ENCODE peak calls at places on chromosomes 11 and 22, in four cellular contexts. C, I, M and R are unnamed samples.

GRCh38 chr22:39502789-39503464 is 837 bp downstream of the MIEF1 start:
- DNase-seq in I (no peak), C (no peak), M (no peak), R (no peak)

GRCh38 chr11:32583451-32584271 is at the start of gene EIF3M:
- DNase-seq in C (peak), I (peak), M (peak), R (peak)

GRCh38 chr11:87819141-87819540 is 356.1 kb downstream of the RAB38 start:
- DNase-seq in M (no peak), I (no peak), C (no peak), R (peak)

GRCh38 chr11:19561011-19561410 is 151.6 kb upstream of the NAV2 start:
- DNase-seq in M (no peak), I (no peak), C (no peak), R (peak)

GRCh38 chr11:129286813-129287212 is 88.8 kb upstream of the BARX2 start:
- DNase-seq in C (no peak), I (no peak), M (no peak), R (no peak)

GRCh38 chr11:4090258-4090657 is 4.3 kb upstream of the RRM1 start:
- DNase-seq in M (no peak), C (no peak), I (no peak), R (no peak)

GRCh38 chr11:11413776-11414175 is 60.7 kb upstream of the CSNK2A3 start:
- DNase-seq in M (no peak), I (no peak), C (no peak), R (no peak)

GRCh38 chr11:59610289-59610688 is 5.3 kb downstream of the OSBP start:
- DNase-seq in I (no peak), C (no peak), M (no peak), R (no peak)

GRCh38 chr11:112922606-112923005 is 38.6 kb upstream of the NCAM1 start:
- DNase-seq in I (no peak), C (no peak), M (peak), R (no peak)

GRCh38 chr11:28842716-28843115 is 734.5 kb downstream of the METTL15 start:
- DNase-seq in I (no peak), M (no peak), C (no peak), R (no peak)

GRCh38 chr11:72812604-72812967 is 1.6 kb upstream of the ATG16L2 start:
- DNase-seq in I (no peak), M (no peak), C (no peak), R (peak)

GRCh38 chr22:23014250-23014649 is 56.1 kb upstream of the GNAZ start:
- DNase-seq in C (no peak), I (no peak), M (no peak), R (no peak)

GRCh38 chr22:41925783-41926460 is 684 bp downstream of the TNFRSF13C start:
- DNase-seq in I (peak), C (peak), M (peak), R (peak)

GRCh38 chr11:86695391-86695790 is 23.0 kb upstream of the ME3 start:
- DNase-seq in C (no peak), I (no peak), M (no peak), R (peak)

DNA sequence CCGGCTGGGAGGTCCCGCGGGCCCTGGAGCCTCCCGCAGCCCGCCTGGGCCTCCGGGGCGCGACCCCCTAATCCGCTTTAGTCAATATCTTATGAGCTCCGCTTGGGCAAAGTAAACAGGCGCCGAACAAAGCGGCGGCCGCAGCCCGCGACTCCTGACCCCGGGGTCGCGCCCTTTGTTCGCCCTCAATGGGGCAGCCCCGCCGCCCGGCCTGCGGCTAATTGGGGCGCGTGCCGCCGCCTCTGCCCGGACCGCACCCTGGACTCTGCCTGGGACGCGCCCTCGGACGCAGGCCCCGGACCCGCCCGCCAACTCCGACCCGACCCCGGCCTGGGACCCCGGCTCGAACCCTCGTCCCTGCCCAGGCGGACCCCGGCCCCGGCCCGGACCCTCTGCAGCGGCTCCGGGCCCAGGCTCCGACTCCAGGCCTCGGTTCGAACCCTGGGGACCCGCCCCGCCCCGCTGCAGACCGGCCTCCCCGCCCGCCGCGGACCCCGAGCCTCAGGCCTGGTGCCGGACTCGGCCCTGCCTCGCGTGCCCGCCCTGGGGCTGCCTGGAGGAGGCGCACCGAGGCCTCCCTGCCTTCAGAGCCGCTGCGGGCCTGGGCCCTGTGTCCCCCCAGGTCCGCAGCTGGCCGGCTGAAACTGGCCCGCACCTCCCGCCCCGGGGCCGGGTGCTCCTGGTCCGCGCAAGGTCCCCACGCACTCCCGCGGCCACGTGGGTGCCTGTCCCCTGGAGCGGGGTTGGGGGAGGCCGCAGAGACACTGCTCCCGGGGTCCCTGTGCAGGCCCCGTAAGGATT is 84.7 kb upstream of the WNT7B start:
- DNase-seq in M (peak), I (no peak), C (peak), R (peak)
- TF ChIP-seq CTCF in M (peak), I (no peak), C (no peak), R (no peak)

DNA sequence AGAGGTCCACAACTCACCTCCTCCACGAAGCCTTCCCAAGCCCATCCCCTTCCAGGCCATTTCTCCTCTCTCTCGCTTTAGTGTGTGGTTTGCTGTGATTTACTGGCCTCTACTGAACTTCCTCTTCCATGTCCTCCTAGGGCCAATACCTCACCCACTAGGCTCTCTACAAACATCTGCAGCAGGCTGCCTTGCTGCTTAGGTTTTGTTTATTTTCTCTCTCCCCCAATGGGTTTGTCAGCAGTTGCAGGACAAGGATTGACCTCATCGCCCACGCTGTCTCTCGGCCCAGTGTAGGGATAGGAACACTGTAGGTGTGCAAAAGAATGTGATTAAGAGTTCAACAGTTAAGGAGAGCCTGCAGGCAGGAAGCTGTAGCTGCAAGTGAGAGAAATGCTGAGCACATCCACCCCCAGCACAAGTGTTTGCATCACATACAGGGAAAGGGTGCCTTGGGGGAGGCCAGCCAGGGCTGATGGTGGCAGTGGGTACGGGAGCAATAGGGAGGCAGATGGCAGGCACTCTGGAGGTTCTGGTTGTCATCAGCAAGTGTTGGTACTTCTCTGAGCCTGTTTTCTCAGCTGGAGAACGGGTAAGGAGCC is 1.4 kb downstream of the PC start:
- DNase-seq in M (peak), C (peak), I (no peak), R (peak)
- TF ChIP-seq CTCF in M (peak), C (no peak), I (no peak), R (no peak)

GRCh38 chr11:2885017-2885675 is 429 bp downstream of the CDKN1C start:
- DNase-seq in C (peak), I (peak), M (peak), R (peak)
- TF ChIP-seq CTCF in C (no peak), I (peak), M (no peak), R (no peak)

GRCh38 chr11:70549386-70549785 is 151.1 kb downstream of the CTTN start:
- DNase-seq in I (peak), C (no peak), M (no peak), R (no peak)

GRCh38 chr11:70547386-70547785 is 149.1 kb downstream of the CTTN start:
- DNase-seq in C (no peak), I (no peak), M (no peak), R (no peak)

GRCh38 chr11:70546179-70546940 is 148.0 kb downstream of the CTTN start:
- DNase-seq in M (no peak), C (no peak), I (peak), R (no peak)

GRCh38 chr11:70548976-70549375 is 150.6 kb downstream of the CTTN start:
- DNase-seq in C (no peak), M (peak), I (peak), R (no peak)

GRCh38 chr11:70547821-70548670 is 149.7 kb downstream of the CTTN start:
- DNase-seq in M (no peak), I (peak), C (peak), R (no peak)
- TF ChIP-seq CTCF in M (no peak), I (no peak), C (no peak), R (no peak)

DNA sequence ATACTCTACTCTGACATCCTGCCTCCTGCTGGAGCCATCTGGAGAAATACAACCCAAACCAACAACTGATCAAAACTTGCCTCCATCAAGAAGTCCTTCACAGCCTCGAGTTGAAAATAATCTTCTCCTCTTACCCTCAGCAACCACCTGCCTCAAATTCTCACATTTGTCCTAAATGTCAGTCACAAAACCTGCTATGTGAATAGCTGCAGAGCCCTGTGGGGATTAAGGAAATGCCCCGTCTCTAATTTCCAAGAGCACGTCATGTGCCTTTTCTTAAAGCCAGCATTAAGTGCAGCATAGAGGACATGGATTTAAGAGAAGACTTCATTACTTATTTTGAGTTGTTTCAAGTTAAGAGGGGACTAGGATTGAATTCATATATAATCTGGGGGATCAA is 105.9 kb downstream of the TRPC6 start:
- DNase-seq in I (no peak), C (no peak), M (no peak), R (no peak)
- TF ChIP-seq CTCF in I (no peak), C (no peak), M (peak), R (no peak)

GRCh38 chr22:30245985-30246901 is at the start of gene LIF:
- DNase-seq in C (peak), I (no peak), M (peak), R (peak)
- TF ChIP-seq CTCF in C (no peak), I (peak), M (no peak), R (peak)

GRCh38 chr11:14374922-14375630 is 16.1 kb upstream of the RRAS2 start:
- DNase-seq in M (peak), C (no peak), I (no peak), R (no peak)
- TF ChIP-seq CTCF in M (peak), C (no peak), I (peak), R (no peak)

DNA sequence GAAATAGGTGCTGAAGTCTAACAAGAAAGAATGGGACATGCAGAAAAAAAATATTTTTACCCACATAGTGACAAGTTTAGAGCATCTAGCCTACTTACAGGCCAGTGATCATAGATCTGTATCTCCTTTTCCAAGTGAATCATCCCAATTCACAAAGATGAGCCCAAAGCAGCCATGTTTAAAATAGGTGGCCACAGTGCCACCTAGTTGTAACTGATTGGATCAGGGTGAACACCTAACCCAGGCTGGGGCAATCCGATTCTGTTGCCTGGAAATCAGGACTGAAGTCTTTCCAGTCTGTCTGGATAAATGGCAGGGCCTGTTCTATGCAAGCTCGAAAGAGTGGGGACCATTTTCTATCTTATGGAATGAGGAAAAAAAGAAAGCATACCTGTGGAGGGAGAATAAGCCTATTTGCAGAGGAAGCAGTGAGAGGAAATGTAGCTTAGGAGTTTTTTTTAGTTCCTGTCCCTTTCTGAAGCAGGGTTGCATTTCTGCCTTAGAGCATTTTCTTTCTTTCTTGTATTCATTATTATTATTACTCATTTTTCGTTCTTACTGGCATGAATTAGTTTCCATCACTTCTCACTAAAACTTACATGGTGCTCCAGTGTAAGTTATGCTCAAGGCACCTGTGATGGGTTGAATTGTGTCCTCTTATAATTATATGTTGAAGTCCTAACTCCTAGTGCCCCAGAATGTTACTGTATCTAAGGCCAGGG is 113.2 kb upstream of the RAG2 start:
- DNase-seq in M (peak), I (no peak), C (no peak), R (peak)
- TF ChIP-seq CTCF in M (peak), I (no peak), C (no peak), R (no peak)

GRCh38 chr22:36739185-36739584 is 35.6 kb upstream of the CACNG2 start:
- DNase-seq in C (no peak), I (no peak), M (no peak), R (no peak)

GRCh38 chr22:36736701-36737320 is 33.3 kb upstream of the CACNG2 start:
- DNase-seq in C (no peak), M (no peak), I (no peak), R (no peak)

GRCh38 chr22:36738416-36739020 is 35.0 kb upstream of the CACNG2 start:
- DNase-seq in M (no peak), I (no peak), C (no peak), R (no peak)

GRCh38 chr22:36740716-36741115 is 35.2 kb downstream of the IFT27 start:
- DNase-seq in M (no peak), I (no peak), C (no peak), R (no peak)

DNA sequence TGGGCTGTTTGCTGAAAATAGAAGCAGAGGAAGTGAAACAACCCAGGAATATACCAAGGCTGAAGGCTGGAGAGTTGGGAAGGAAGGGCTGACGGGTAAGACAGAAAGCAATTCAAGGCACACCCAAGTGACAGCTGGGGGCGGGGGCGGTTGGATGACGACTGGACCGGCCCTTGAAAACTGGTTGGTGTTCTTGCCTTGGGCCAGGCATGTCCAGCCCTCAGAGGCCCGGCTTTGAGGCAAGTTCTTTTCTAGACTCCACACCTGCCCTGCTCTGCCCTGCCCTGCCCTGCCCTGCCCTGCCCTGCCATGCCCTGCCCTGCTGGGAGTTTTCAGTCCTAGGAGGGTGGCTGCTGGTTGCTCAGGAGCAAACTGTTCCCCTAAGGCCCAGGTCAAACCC is 34.2 kb upstream of the CACNG2 start:
- DNase-seq in I (no peak), M (no peak), C (peak), R (peak)
- TF ChIP-seq CTCF in I (no peak), M (no peak), C (no peak), R (no peak)